ENCODE peak calls at places on chromosomes 11 and 22, in six cellular contexts. F, V, K, G, X and O are unnamed samples.

GRCh38 chr11:113831314-113831713 is 44.1 kb downstream of the USP28 start:
- DNase-seq in F (no peak), V (no peak), K (no peak), G (no peak), X (no peak), O (no peak)

GRCh38 chr11:35126000-35126878 is 12.7 kb upstream of the CD44 start:
- DNase-seq in F (no peak), V (no peak), K (no peak), G (no peak), X (no peak), O (peak)

GRCh38 chr11:114762437-114762836 is 84.1 kb downstream of the NXPE2 start:
- DNase-seq in F (peak), V (peak), K (peak), G (peak), X (no peak), O (no peak)

GRCh38 chr22:47355388-47355725 is 592.9 kb downstream of the TBC1D22A start:
- DNase-seq in F (no peak), V (no peak), K (no peak), G (no peak), X (no peak), O (no peak)

GRCh38 chr22:33568934-33569496 is 351.3 kb downstream of the LARGE1 start:
- DNase-seq in F (no peak), V (no peak), K (no peak), G (no peak), X (no peak), O (no peak)

GRCh38 chr11:65504671-65505433 is 6.0 kb downstream of the MALAT1 start:
- DNase-seq in F (no peak), V (no peak), K (no peak), G (peak), X (no peak), O (no peak)

GRCh38 chr11:17277024-17277584 is 565 bp downstream of the NUCB2 start:
- DNase-seq in F (no peak), V (no peak), K (no peak), G (peak), X (no peak), O (no peak)

GRCh38 chr11:71097506-71098240 is 154.7 kb downstream of the SHANK2 start:
- DNase-seq in F (no peak), V (no peak), K (no peak), G (no peak), X (no peak), O (no peak)

GRCh38 chr11:10699072-10699471 is 5.5 kb upstream of the IRAG1 start:
- DNase-seq in F (no peak), V (no peak), K (no peak), G (no peak), X (no peak), O (no peak)

GRCh38 chr11:19905280-19905853 is 192.7 kb downstream of the NAV2 start:
- DNase-seq in F (no peak), V (peak), K (no peak), G (peak), X (no peak), O (no peak)

GRCh38 chr11:13278620-13279486 is 1.3 kb downstream of the BMAL1 start:
- DNase-seq in F (peak), V (no peak), K (no peak), G (peak), X (no peak), O (no peak)

GRCh38 chr11:92888701-92889100 is 80.8 kb upstream of the MTNR1B start:
- DNase-seq in F (no peak), V (no peak), K (no peak), G (peak), X (no peak), O (no peak)

GRCh38 chr22:29139965-29140782 is 65.5 kb upstream of the EMID1 start:
- DNase-seq in F (no peak), V (peak), K (no peak), G (no peak), X (no peak), O (no peak)

GRCh38 chr11:94788396-94788795 is 20.2 kb downstream of the AMOTL1 start:
- DNase-seq in F (no peak), V (no peak), K (no peak), G (no peak), X (no peak), O (no peak)

GRCh38 chr11:72242141-72242540 is 1.8 kb downstream of the PHOX2A start:
- DNase-seq in F (no peak), V (no peak), K (no peak), G (no peak), X (no peak), O (no peak)

GRCh38 chr22:29207562-29208501 is 2.1 kb downstream of the EMID1 start:
- DNase-seq in F (no peak), V (no peak), K (no peak), G (no peak), X (no peak), O (no peak)

GRCh38 chr11:88015170-88015569 is 160.1 kb downstream of the RAB38 start:
- DNase-seq in F (no peak), V (no peak), K (no peak), G (peak), X (no peak), O (no peak)

GRCh38 chr11:22521226-22521625 is 104.4 kb downstream of the FANCF start:
- DNase-seq in F (no peak), V (no peak), K (no peak), G (peak), X (peak), O (no peak)

GRCh38 chr22:20979243-20979809 is 2.8 kb upstream of the LZTR1 start:
- DNase-seq in F (peak), V (no peak), K (peak), G (peak), X (peak), O (peak)

GRCh38 chr22:37679670-37680069 is 4.2 kb downstream of the LGALS1 start:
- DNase-seq in F (no peak), V (no peak), K (no peak), G (no peak), X (no peak), O (no peak)

GRCh38 chr11:26228778-26229177 is 103.2 kb upstream of the ANO3 start:
- DNase-seq in F (no peak), V (no peak), K (no peak), G (no peak), X (no peak), O (no peak)

GRCh38 chr11:66595245-66595904 is 2.4 kb downstream of the CCS start:
- DNase-seq in F (peak), V (no peak), K (no peak), G (no peak), X (no peak), O (no peak)

GRCh38 chr11:121479839-121480238 is 27.1 kb upstream of the SORL1-AS1 start:
- DNase-seq in F (no peak), V (no peak), K (no peak), G (no peak), X (no peak), O (no peak)

GRCh38 chr11:3202759-3203158 is 15.9 kb downstream of the MRGPRG start:
- DNase-seq in F (peak), V (no peak), K (peak), G (no peak), X (no peak), O (no peak)

GRCh38 chr11:73950869-73951710 is at the start of gene DNAJB13:
- DNase-seq in F (peak), V (no peak), K (no peak), G (peak), X (no peak), O (no peak)

GRCh38 chr11:6799402-6799801 is at the start of gene OR6A2:
- DNase-seq in F (no peak), V (no peak), K (no peak), G (peak), X (no peak), O (no peak)

GRCh38 chr11:3796346-3796745 is 1.0 kb downstream of the NUP98 start:
- DNase-seq in F (no peak), V (no peak), K (no peak), G (no peak), X (no peak), O (no peak)

GRCh38 chr22:50209893-50210292 is 9.1 kb downstream of the SELENOO start:
- DNase-seq in F (no peak), V (peak), K (peak), G (peak), X (no peak), O (peak)

GRCh38 chr11:257766-258493 is 20.3 kb upstream of the NLRP6 start:
- DNase-seq in F (no peak), V (no peak), K (no peak), G (no peak), X (no peak), O (no peak)
- TF ChIP-seq CTCF in F (no peak), V (no peak), K (peak), G (peak), X (peak), O (no peak)

DNA sequence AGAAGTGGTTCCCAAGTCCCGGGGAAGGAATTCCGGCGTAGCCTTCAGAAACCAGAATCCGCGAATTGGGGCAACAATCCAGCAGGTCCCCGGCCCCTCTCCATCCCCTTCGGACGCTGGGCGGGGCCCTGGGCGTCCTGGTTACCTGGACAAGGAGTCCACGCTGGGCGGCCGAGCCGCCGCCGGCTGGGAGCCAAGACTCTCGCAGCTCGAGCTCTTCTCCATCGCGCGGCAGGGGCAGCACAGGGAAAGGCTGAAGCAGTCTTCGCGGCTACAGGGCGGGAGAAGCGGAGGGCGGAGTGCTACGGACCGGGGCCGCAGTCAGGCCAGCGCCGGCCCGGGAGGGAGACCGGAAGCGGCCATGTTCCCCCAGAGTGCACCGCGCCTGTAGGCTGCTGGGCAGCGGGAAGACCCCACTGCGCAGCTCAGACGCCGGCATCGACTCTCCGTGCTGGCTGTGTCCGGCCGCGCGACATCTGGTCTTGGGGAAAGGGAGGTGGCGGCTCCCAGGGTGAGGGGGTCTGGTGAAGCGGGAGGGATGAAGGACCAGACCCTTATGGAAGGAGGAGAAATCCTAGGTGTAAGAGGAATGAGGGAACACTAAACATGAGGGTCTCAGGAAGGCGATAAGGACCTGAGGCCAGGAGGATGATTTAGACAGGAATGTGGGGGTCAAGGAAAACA is at the start of gene MTMR2:
- DNase-seq in F (peak), V (peak), K (peak), G (peak), X (no peak), O (peak)
- TF ChIP-seq CTCF in F (no peak), V (no peak), K (no peak), G (no peak), X (no peak), O (no peak)

GRCh38 chr11:32610926-32611325 is 27.3 kb downstream of the EIF3M start:
- DNase-seq in F (no peak), V (no peak), K (no peak), G (no peak), X (no peak), O (no peak)

GRCh38 chr11:32613500-32614151 is 30.0 kb downstream of the EIF3M start:
- DNase-seq in F (no peak), V (no peak), K (no peak), G (no peak), X (no peak), O (no peak)

GRCh38 chr11:32616903-32617302 is 33.3 kb downstream of the EIF3M start:
- DNase-seq in F (no peak), V (no peak), K (no peak), G (no peak), X (no peak), O (no peak)

GRCh38 chr11:32615422-32615821 is 31.8 kb downstream of the EIF3M start:
- DNase-seq in F (no peak), V (no peak), K (no peak), G (peak), X (no peak), O (no peak)
- TF ChIP-seq CTCF in F (no peak), V (no peak), K (no peak), G (peak), X (no peak), O (no peak)

DNA sequence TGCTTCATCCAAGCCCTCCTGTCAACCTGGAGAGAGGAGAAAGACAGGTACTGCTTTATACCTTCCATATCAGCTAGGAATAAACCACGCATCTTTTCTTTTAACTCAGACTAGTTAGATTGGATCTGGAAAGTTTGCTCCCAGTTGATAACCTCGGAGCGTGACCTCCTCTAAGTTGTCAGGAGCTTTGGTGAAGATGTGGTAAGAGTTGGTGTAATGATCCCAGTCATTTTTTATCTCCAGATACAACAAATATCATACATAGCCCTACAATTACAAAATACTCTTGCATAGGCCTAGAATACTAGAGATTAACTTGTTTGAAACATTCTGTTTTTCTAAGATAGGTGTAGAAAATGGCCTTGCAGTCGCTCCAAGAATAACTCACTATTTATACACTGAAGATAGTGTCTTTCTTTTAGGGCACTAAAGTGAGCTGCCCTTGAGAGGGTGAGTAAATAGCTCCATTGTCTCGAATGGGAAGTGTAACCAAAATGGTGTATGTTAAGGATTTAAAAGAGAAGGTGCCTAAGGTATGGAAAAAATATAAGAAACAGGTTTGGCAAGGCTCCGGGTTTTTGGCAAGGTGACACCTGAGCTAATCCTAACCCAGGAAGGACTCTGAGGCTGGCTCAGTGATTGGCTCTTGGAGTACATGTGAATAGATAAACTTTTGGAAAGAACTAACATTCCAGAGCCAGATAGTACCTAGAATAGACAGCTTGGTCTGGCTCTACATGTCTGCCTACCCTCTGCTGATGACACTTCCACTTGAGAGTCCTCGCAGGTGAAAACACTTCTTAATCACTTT is 59.4 kb downstream of the GLYATL1 start:
- DNase-seq in F (no peak), V (no peak), K (no peak), G (no peak), X (no peak), O (no peak)
- TF ChIP-seq CTCF in F (no peak), V (no peak), K (no peak), G (no peak), X (no peak), O (no peak)

DNA sequence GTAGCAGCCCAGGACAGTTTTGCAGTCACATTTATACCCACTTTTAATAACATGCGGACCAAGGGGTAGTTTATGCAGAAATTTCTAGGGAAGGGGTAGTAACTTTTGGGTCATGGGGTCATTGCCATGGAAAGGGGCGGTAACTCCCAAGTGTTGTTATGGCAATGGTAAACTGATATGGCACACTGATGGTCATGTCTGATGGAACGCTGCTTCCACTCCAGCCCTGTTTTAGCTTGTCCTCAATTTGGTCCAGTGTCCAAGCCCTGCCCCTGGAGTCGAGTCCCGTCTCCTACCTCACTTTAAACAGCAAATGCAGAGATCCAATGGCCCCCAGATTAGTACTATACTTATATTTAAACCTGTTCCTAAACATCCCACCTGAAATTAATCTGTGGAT is 11.2 kb upstream of the SEC14L4 start:
- DNase-seq in F (no peak), V (no peak), K (no peak), G (no peak), X (no peak), O (no peak)
- TF ChIP-seq CTCF in F (no peak), V (no peak), K (no peak), G (no peak), X (no peak), O (no peak)